ENCODE peak calls at places on chromosome 13, in ten cellular contexts. One of them, this sample, is unnamed.

GRCh38 chr13:50843256-50844043 is at the start of gene DLEU7:
- DNase-seq in fibroblast of lung: no peak
- DNase-seq in PC-9: no peak
- DNase-seq in K562: no peak
- DNase-seq in GM23248: no peak
- DNase-seq in neural progenitor cell: peak; percentile 88
- DNase-seq in PC-3: no peak
- DNase-seq in Karpas-422: no peak
- DNase-seq in mesenchymal stem cell: no peak
- DNase-seq in H1: no peak
- DNase-seq in this sample: peak; percentile 54

GRCh38 chr13:79229761-79230160 is 176.3 kb downstream of the RBM26 start:
- DNase-seq in fibroblast of lung: no peak
- DNase-seq in PC-9: no peak
- DNase-seq in K562: no peak
- DNase-seq in GM23248: no peak
- DNase-seq in neural progenitor cell: no peak
- DNase-seq in PC-3: no peak
- DNase-seq in Karpas-422: no peak
- DNase-seq in mesenchymal stem cell: no peak
- DNase-seq in H1: no peak
- DNase-seq in this sample: no peak

GRCh38 chr13:72290962-72291681 is 424.1 kb upstream of the DACH1 start:
- DNase-seq in fibroblast of lung: peak; percentile 30
- DNase-seq in PC-9: peak; percentile 63
- DNase-seq in K562: no peak
- DNase-seq in GM23248: no peak
- DNase-seq in neural progenitor cell: no peak
- DNase-seq in PC-3: peak; percentile 81
- DNase-seq in Karpas-422: no peak
- DNase-seq in mesenchymal stem cell: peak; percentile 38
- DNase-seq in H1: peak; percentile 31
- DNase-seq in this sample: no peak

GRCh38 chr13:102771298-102772041 is 2.1 kb downstream of the TEX30 start:
- DNase-seq in fibroblast of lung: no peak
- DNase-seq in PC-9: no peak
- DNase-seq in K562: no peak
- DNase-seq in GM23248: no peak
- DNase-seq in neural progenitor cell: no peak
- DNase-seq in PC-3: no peak
- DNase-seq in Karpas-422: no peak
- DNase-seq in mesenchymal stem cell: no peak
- DNase-seq in H1: no peak
- DNase-seq in this sample: peak; percentile 3

GRCh38 chr13:23705578-23705977 is 135.4 kb downstream of the TNFRSF19 start:
- DNase-seq in fibroblast of lung: peak; percentile 79
- DNase-seq in PC-9: no peak
- DNase-seq in K562: no peak
- DNase-seq in GM23248: peak; percentile 40
- DNase-seq in neural progenitor cell: no peak
- DNase-seq in PC-3: no peak
- DNase-seq in Karpas-422: no peak
- DNase-seq in mesenchymal stem cell: no peak
- DNase-seq in H1: no peak
- DNase-seq in this sample: peak; percentile 81

GRCh38 chr13:50238922-50239321 is 223.7 kb downstream of the KCNRG start:
- DNase-seq in fibroblast of lung: no peak
- DNase-seq in PC-9: no peak
- DNase-seq in K562: no peak
- DNase-seq in GM23248: no peak
- DNase-seq in neural progenitor cell: no peak
- DNase-seq in PC-3: no peak
- DNase-seq in Karpas-422: no peak
- DNase-seq in mesenchymal stem cell: no peak
- DNase-seq in H1: no peak
- DNase-seq in this sample: no peak

GRCh38 chr13:43469791-43470190 is 317.0 kb downstream of the ENOX1 start:
- DNase-seq in fibroblast of lung: peak; percentile 35
- DNase-seq in PC-9: no peak
- DNase-seq in K562: no peak
- DNase-seq in GM23248: no peak
- DNase-seq in neural progenitor cell: no peak
- DNase-seq in PC-3: no peak
- DNase-seq in Karpas-422: no peak
- DNase-seq in mesenchymal stem cell: no peak
- DNase-seq in H1: no peak
- DNase-seq in this sample: no peak

GRCh38 chr13:50646070-50646469 is 197.4 kb downstream of the DLEU7 start:
- DNase-seq in fibroblast of lung: no peak
- DNase-seq in PC-9: no peak
- DNase-seq in K562: no peak
- DNase-seq in GM23248: no peak
- DNase-seq in neural progenitor cell: no peak
- DNase-seq in PC-3: no peak
- DNase-seq in Karpas-422: no peak
- DNase-seq in mesenchymal stem cell: no peak
- DNase-seq in H1: no peak
- DNase-seq in this sample: no peak

GRCh38 chr13:91576590-91576989 is 178.2 kb downstream of the GPC5 start:
- DNase-seq in fibroblast of lung: no peak
- DNase-seq in PC-9: no peak
- DNase-seq in K562: peak; percentile 64
- DNase-seq in GM23248: no peak
- DNase-seq in neural progenitor cell: peak; percentile 53
- DNase-seq in PC-3: no peak
- DNase-seq in Karpas-422: peak; percentile 52
- DNase-seq in mesenchymal stem cell: no peak
- DNase-seq in H1: peak; percentile 23
- DNase-seq in this sample: no peak

GRCh38 chr13:83881917-83882625 is at the start of gene SLITRK1:
- DNase-seq in fibroblast of lung: peak; percentile 53
- DNase-seq in PC-9: no peak
- DNase-seq in K562: peak; percentile 17
- DNase-seq in GM23248: peak; percentile 30
- DNase-seq in neural progenitor cell: peak; percentile 94
- DNase-seq in PC-3: no peak
- DNase-seq in Karpas-422: no peak
- DNase-seq in mesenchymal stem cell: peak; percentile 69
- DNase-seq in H1: peak; percentile 53
- DNase-seq in this sample: peak; percentile 58

GRCh38 chr13:97539651-97540230 is 105.8 kb downstream of the RAP2A start:
- DNase-seq in fibroblast of lung: peak; percentile 64
- DNase-seq in PC-9: no peak
- DNase-seq in K562: no peak
- DNase-seq in GM23248: peak; percentile 43
- DNase-seq in neural progenitor cell: no peak
- DNase-seq in PC-3: peak; percentile 65
- DNase-seq in Karpas-422: no peak
- DNase-seq in mesenchymal stem cell: peak; percentile 42
- DNase-seq in H1: no peak
- DNase-seq in this sample: no peak

GRCh38 chr13:40355126-40355719 is 311.2 kb downstream of the FOXO1 start:
- DNase-seq in fibroblast of lung: no peak
- DNase-seq in PC-9: no peak
- DNase-seq in K562: no peak
- DNase-seq in GM23248: no peak
- DNase-seq in neural progenitor cell: no peak
- DNase-seq in PC-3: no peak
- DNase-seq in Karpas-422: no peak
- DNase-seq in mesenchymal stem cell: no peak
- DNase-seq in H1: no peak
- DNase-seq in this sample: no peak

GRCh38 chr13:104314926-104315535 is 1248.8 kb upstream of the SLC10A2 start:
- DNase-seq in fibroblast of lung: no peak
- DNase-seq in PC-9: no peak
- DNase-seq in K562: no peak
- DNase-seq in GM23248: no peak
- DNase-seq in neural progenitor cell: no peak
- DNase-seq in PC-3: peak; percentile 45
- DNase-seq in Karpas-422: no peak
- DNase-seq in mesenchymal stem cell: no peak
- DNase-seq in H1: no peak
- DNase-seq in this sample: no peak

GRCh38 chr13:104315606-104316005 is 1249.4 kb upstream of the SLC10A2 start:
- DNase-seq in fibroblast of lung: peak; percentile 85
- DNase-seq in PC-9: peak; percentile 85
- DNase-seq in K562: no peak
- DNase-seq in GM23248: peak; percentile 11
- DNase-seq in neural progenitor cell: no peak
- DNase-seq in PC-3: peak; percentile 88
- DNase-seq in Karpas-422: no peak
- DNase-seq in mesenchymal stem cell: peak; percentile 81
- DNase-seq in H1: no peak
- DNase-seq in this sample: peak; percentile 31

GRCh38 chr13:104314321-104314720 is 1248.1 kb upstream of the SLC10A2 start:
- DNase-seq in fibroblast of lung: no peak
- DNase-seq in PC-9: no peak
- DNase-seq in K562: no peak
- DNase-seq in GM23248: no peak
- DNase-seq in neural progenitor cell: no peak
- DNase-seq in PC-3: no peak
- DNase-seq in Karpas-422: no peak
- DNase-seq in mesenchymal stem cell: no peak
- DNase-seq in H1: no peak
- DNase-seq in this sample: no peak

DNA sequence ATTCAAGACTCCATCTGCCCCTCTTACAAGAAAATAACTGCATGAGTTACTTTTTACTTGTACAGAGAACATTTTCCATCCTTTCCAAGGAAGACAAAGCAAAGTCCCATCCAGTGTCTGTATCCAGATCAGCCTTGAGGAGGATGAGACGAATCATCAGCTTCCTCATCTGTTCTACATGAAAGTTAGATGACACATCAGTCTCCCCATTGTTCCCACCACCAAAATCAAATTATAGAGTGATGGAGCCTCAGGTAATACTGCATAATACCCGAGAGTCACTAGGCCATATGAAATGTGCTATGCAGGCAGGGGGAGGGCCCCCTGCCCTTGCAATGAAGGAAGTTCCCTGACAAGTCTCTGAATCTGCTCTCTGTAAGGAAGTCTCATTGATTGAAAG is 1244.6 kb upstream of the SLC10A2 start:
- DNase-seq in fibroblast of lung: no peak
- DNase-seq in PC-9: no peak
- DNase-seq in K562: no peak
- DNase-seq in GM23248: no peak
- DNase-seq in neural progenitor cell: no peak
- DNase-seq in PC-3: peak; percentile 25
- DNase-seq in Karpas-422: no peak
- DNase-seq in mesenchymal stem cell: no peak
- DNase-seq in H1: no peak
- DNase-seq in this sample: no peak
- H3K4me2 ChIP-seq in fibroblast of lung: no peak overlapping the region
- H3K4me2 ChIP-seq in PC-9: no peak overlapping the region
- H3K4me2 ChIP-seq in K562: no peak overlapping the region
- H3K4me2 ChIP-seq in GM23248: no peak overlapping the region
- H3K4me2 ChIP-seq in neural progenitor cell: no peak overlapping the region
- H3K4me2 ChIP-seq in PC-3: no peak overlapping the region
- H3K4me2 ChIP-seq in Karpas-422: no peak overlapping the region
- H3K4me2 ChIP-seq in mesenchymal stem cell: no peak overlapping the region
- H3K4me2 ChIP-seq in H1: no peak overlapping the region
- H3K4me2 ChIP-seq in this sample: no peak overlapping the region

GRCh38 chr13:111156421-111156820 is 41.3 kb downstream of the ARHGEF7 start:
- DNase-seq in fibroblast of lung: no peak
- DNase-seq in PC-9: peak; percentile 39
- DNase-seq in K562: no peak
- DNase-seq in GM23248: peak; percentile 54
- DNase-seq in neural progenitor cell: no peak
- DNase-seq in PC-3: peak; percentile 8
- DNase-seq in Karpas-422: no peak
- DNase-seq in mesenchymal stem cell: no peak
- DNase-seq in H1: no peak
- DNase-seq in this sample: no peak
- H3K4me1 ChIP-seq in fibroblast of lung: peaks cover 5% of the 10 kb centered on the region
- H3K4me1 ChIP-seq in PC-9: peaks cover 17% of the 10 kb centered on the region
- H3K4me1 ChIP-seq in K562: peaks cover 4% of the 10 kb centered on the region
- H3K4me1 ChIP-seq in GM23248: peaks cover 31% of the 10 kb centered on the region
- H3K4me1 ChIP-seq in neural progenitor cell: peaks cover 17% of the 10 kb centered on the region
- H3K4me1 ChIP-seq in PC-3: peaks cover 19% of the 10 kb centered on the region
- H3K4me1 ChIP-seq in Karpas-422: peaks cover 36% of the 10 kb centered on the region
- H3K4me1 ChIP-seq in mesenchymal stem cell: peaks cover 2% of the 10 kb centered on the region
- H3K4me1 ChIP-seq in H1: no peaks in the 10 kb centered on the region
- H3K4me1 ChIP-seq in this sample: peaks cover 18% of the 10 kb centered on the region

GRCh38 chr13:111212517-111212873 is 97.4 kb downstream of the ARHGEF7 start:
- DNase-seq in fibroblast of lung: no peak
- DNase-seq in PC-9: no peak
- DNase-seq in K562: no peak
- DNase-seq in GM23248: no peak
- DNase-seq in neural progenitor cell: no peak
- DNase-seq in PC-3: no peak
- DNase-seq in Karpas-422: no peak
- DNase-seq in mesenchymal stem cell: no peak
- DNase-seq in H1: no peak
- DNase-seq in this sample: no peak

GRCh38 chr13:111210082-111210481 is 95.0 kb downstream of the ARHGEF7 start:
- DNase-seq in fibroblast of lung: no peak
- DNase-seq in PC-9: no peak
- DNase-seq in K562: no peak
- DNase-seq in GM23248: no peak
- DNase-seq in neural progenitor cell: peak; percentile 41
- DNase-seq in PC-3: no peak
- DNase-seq in Karpas-422: no peak
- DNase-seq in mesenchymal stem cell: no peak
- DNase-seq in H1: no peak
- DNase-seq in this sample: peak; percentile 85

GRCh38 chr13:111210945-111211469 is 95.9 kb downstream of the ARHGEF7 start:
- DNase-seq in fibroblast of lung: no peak
- DNase-seq in PC-9: no peak
- DNase-seq in K562: no peak
- DNase-seq in GM23248: no peak
- DNase-seq in neural progenitor cell: no peak
- DNase-seq in PC-3: no peak
- DNase-seq in Karpas-422: no peak
- DNase-seq in mesenchymal stem cell: peak; percentile 47
- DNase-seq in H1: no peak
- DNase-seq in this sample: no peak

GRCh38 chr13:111210488-111210887 is 95.4 kb downstream of the ARHGEF7 start:
- DNase-seq in fibroblast of lung: peak; percentile 93
- DNase-seq in PC-9: peak; percentile 31
- DNase-seq in K562: no peak
- DNase-seq in GM23248: peak; percentile 83
- DNase-seq in neural progenitor cell: peak; percentile 45
- DNase-seq in PC-3: peak; percentile 29
- DNase-seq in Karpas-422: no peak
- DNase-seq in mesenchymal stem cell: peak; percentile 89
- DNase-seq in H1: no peak
- DNase-seq in this sample: peak; percentile 95

GRCh38 chr13:111211789-111212516 is 96.8 kb downstream of the ARHGEF7 start:
- DNase-seq in fibroblast of lung: no peak
- DNase-seq in PC-9: no peak
- DNase-seq in K562: no peak
- DNase-seq in GM23248: no peak
- DNase-seq in neural progenitor cell: peak; percentile 70
- DNase-seq in PC-3: no peak
- DNase-seq in Karpas-422: no peak
- DNase-seq in mesenchymal stem cell: peak; percentile 31
- DNase-seq in H1: peak; percentile 57
- DNase-seq in this sample: no peak
- H3K27ac ChIP-seq in fibroblast of lung: no peak overlapping the region
- H3K27ac ChIP-seq in PC-9: no peak overlapping the region
- H3K27ac ChIP-seq in K562: no peak overlapping the region
- H3K27ac ChIP-seq in GM23248: no peak overlapping the region
- H3K27ac ChIP-seq in neural progenitor cell: peak overlapping the region; percentile 32
- H3K27ac ChIP-seq in PC-3: no peak overlapping the region
- H3K27ac ChIP-seq in Karpas-422: no peak overlapping the region
- H3K27ac ChIP-seq in mesenchymal stem cell: peak overlapping the region; percentile 93
- H3K27ac ChIP-seq in H1: peak overlapping the region; percentile 57
- H3K27ac ChIP-seq in this sample: peak overlapping the region; percentile 83

GRCh38 chr13:65679240-65679639 is 1550.9 kb downstream of the PCDH9 start:
- DNase-seq in fibroblast of lung: peak; percentile 40
- DNase-seq in PC-9: no peak
- DNase-seq in K562: peak; percentile 5
- DNase-seq in GM23248: no peak
- DNase-seq in neural progenitor cell: no peak
- DNase-seq in PC-3: no peak
- DNase-seq in Karpas-422: no peak
- DNase-seq in mesenchymal stem cell: peak; percentile 58
- DNase-seq in H1: no peak
- DNase-seq in this sample: peak; percentile 66
- H3K4me2 ChIP-seq in fibroblast of lung: no peak overlapping the region
- H3K4me2 ChIP-seq in PC-9: no peak overlapping the region
- H3K4me2 ChIP-seq in K562: no peak overlapping the region
- H3K4me2 ChIP-seq in GM23248: no peak overlapping the region
- H3K4me2 ChIP-seq in neural progenitor cell: no peak overlapping the region
- H3K4me2 ChIP-seq in PC-3: no peak overlapping the region
- H3K4me2 ChIP-seq in Karpas-422: no peak overlapping the region
- H3K4me2 ChIP-seq in mesenchymal stem cell: no peak overlapping the region
- H3K4me2 ChIP-seq in H1: no peak overlapping the region
- H3K4me2 ChIP-seq in this sample: no peak overlapping the region